ENCODE peak calls at places on chromosome 9, in eight cellular contexts. G is heart left ventricle; Q is hepatocyte; X is SJSA1; Y is brain microvascular endothelial cell; D is CD8-positive, alpha-beta memory T cell; W is lung; O is A549. Z is an unnamed sample.

GRCh38 chr9:4346111-4346510 is 46.2 kb upstream of the GLIS3 start:
- DNase-seq in G (no peak), Q (no peak), X (no peak), Y (no peak), D (no peak), W (no peak), O (no peak), Z (no peak)

GRCh38 chr9:121271368-121272351 is 3.7 kb downstream of the GSN start:
- DNase-seq in G (peak), Q (peak), X (peak), Y (peak), D (no peak), W (peak), O (no peak), Z (no peak)

GRCh38 chr9:14205463-14205862 is 108.5 kb downstream of the NFIB start:
- DNase-seq in G (no peak), Q (no peak), X (peak), Y (peak), D (no peak), W (no peak), O (peak), Z (peak)

GRCh38 chr9:111110805-111111204 is 72.5 kb upstream of the LPAR1 start:
- DNase-seq in G (no peak), Q (no peak), X (no peak), Y (no peak), D (no peak), W (no peak), O (no peak), Z (no peak)

GRCh38 chr9:112224401-112225289 is 49.5 kb upstream of the SUSD1 start:
- DNase-seq in G (no peak), Q (no peak), X (peak), Y (peak), D (no peak), W (no peak), O (no peak), Z (no peak)

GRCh38 chr9:109997682-109998081 is 210.3 kb downstream of the C9orf152 start:
- DNase-seq in G (no peak), Q (no peak), X (no peak), Y (no peak), D (no peak), W (no peak), O (no peak), Z (no peak)

GRCh38 chr9:127769985-127770904 is 8.2 kb downstream of the SH2D3C start:
- DNase-seq in G (peak), Q (no peak), X (no peak), Y (no peak), D (no peak), W (no peak), O (no peak), Z (no peak)

GRCh38 chr9:2420488-2421056 is 201.0 kb upstream of the VLDLR start:
- DNase-seq in G (no peak), Q (no peak), X (no peak), Y (no peak), D (no peak), W (no peak), O (no peak), Z (no peak)

GRCh38 chr9:99680191-99680590 is 141.5 kb upstream of the NR4A3 start:
- DNase-seq in G (no peak), Q (no peak), X (peak), Y (peak), D (no peak), W (no peak), O (no peak), Z (no peak)

DNA sequence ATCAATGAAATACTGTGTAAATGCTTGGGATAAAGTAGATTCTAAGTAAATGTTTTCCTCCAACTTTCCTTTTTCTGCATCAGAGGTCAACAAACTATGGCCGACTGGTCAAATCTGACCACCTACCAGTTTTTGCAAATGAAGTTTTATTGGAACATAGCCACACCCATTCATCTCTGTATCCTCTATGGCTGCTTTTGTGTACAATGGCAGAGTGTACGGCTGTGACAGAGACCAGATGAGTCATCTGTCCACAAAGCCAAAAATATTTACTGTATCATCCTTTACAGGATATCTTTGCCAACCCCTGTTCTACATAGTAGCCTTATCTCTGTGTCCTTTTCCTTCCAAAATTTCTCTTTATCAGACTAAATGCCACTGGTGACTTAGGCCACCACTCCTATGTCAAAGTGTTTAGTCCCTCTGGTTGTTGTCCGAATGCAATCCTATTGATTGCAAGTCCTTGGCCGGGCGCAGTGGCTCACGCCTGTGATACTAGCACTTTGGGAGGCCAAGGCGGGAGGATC is 218.4 kb upstream of the KLF4 start:
- DNase-seq in G (no peak), Q (no peak), X (peak), Y (peak), D (no peak), W (no peak), O (peak), Z (no peak)
- H3K27ac ChIP-seq in G (no peak), Q (peak), X (no peak), Y (peak), D (no peak), W (no peak), O (peak), Z (no peak)

GRCh38 chr9:91771027-91771426 is 179.0 kb downstream of the ROR2 start:
- DNase-seq in G (peak), Q (peak), X (peak), Y (peak), D (no peak), W (peak), O (peak), Z (no peak)

GRCh38 chr9:91771864-91772263 is 178.2 kb downstream of the ROR2 start:
- DNase-seq in G (no peak), Q (no peak), X (no peak), Y (no peak), D (no peak), W (no peak), O (no peak), Z (no peak)

GRCh38 chr9:91768507-91768906 is 181.5 kb downstream of the ROR2 start:
- DNase-seq in G (no peak), Q (no peak), X (no peak), Y (no peak), D (no peak), W (no peak), O (no peak), Z (no peak)

GRCh38 chr9:91770229-91770628 is 179.8 kb downstream of the ROR2 start:
- DNase-seq in G (no peak), Q (no peak), X (no peak), Y (no peak), D (no peak), W (no peak), O (no peak), Z (no peak)

DNA sequence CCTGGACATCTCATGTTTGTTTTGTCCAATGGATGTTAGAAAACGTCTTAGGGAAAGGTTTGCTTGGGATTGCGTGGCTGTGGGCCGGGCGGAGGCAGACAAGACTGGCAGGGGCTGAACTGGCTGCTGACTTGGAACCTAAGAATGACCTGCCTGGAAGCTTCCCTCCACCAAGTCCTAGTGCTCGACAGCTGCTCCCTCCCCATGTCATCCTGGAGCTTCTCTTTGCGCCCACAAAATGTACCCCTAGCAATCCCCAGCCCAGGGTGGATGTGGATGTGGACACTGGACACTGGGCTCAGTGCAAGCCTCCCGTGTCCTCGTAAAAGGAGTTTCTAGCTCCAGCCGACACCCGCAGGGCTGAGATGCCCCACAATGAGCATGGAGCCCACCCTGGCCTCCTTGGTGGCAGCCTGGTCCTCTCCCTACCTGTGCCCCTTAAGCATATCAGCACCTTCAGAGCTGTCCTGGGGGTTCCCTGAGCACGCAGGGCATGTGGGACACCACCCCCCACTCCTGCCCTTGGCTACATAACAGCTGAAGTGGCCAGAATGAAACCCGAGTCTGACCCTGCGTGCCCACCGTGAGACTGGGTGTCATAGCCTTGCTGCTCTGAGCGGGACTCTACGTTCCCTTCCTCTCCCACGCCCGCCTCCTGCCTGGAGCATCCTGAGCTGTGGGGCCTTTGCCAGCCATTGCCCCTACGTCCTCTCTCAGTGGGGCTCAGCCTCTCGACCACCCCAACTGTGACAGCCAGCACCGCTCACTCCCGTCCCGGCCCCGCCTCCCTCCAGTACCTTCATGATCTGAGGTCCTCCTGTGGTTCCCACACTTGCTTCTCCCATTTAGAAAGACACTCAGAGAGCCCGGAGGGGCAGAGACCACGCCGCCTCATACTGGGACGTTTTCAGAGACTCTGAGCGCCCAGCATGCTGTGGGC is 180.8 kb downstream of the ROR2 start:
- DNase-seq in G (no peak), Q (no peak), X (no peak), Y (no peak), D (no peak), W (no peak), O (no peak), Z (no peak)
- H3K27ac ChIP-seq in G (no peak), Q (no peak), X (no peak), Y (no peak), D (no peak), W (no peak), O (no peak), Z (no peak)

DNA sequence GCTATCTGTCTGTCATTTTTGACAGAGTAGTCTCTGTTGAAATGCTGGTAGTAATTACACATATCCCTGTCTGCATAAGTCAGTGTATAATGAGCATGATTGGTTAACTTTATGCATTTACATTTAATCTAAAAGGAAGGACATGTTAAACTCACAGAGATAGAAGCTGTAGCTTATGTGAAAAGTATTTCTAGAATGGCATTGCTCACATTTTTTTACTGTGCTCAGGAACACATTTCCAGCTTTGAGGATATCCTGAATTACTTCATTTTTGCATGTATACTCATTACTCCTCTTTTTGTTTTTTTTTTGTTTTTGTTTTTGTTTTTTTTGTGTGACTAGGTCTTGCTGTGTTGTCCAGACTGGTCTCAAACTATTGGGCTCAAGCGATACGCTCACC is 386.0 kb downstream of the KDM4C start:
- DNase-seq in G (no peak), Q (no peak), X (no peak), Y (no peak), D (no peak), W (no peak), O (no peak), Z (no peak)
- H3K27ac ChIP-seq in G (no peak), Q (no peak), X (no peak), Y (no peak), D (no peak), W (peak), O (no peak), Z (no peak)

DNA sequence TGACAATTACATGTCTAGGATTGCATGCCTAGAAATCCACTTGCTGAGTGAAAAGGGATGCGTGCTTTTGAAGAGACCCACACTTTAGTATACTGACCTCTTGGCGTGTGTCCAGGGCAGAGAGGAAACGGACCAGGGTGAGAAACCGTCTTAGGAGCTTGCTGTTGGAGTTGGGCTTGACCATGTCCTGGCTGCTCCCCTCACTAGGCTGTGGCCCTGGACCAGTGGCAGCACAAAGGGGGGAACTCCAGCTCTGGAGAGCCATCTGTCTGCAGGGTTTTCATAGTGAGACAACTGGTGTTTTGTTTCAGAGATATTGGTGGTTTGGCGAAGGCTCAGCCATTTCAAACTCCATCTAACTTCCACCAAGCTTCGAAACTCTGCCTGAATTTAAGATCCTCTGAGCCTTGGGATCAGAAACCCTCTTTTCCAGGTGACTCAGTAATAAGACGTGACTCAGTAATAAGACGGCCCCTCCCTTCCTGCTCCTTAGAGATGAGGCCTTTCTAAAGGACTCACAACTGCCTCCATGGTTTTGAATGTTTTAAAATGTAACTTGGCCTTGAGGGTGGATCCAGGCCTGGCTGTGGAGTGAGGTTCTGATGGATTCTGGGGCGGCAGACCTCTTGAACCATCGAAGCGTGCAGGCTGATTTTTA is 165.8 kb downstream of the MELK start:
- DNase-seq in G (no peak), Q (no peak), X (no peak), Y (no peak), D (no peak), W (no peak), O (peak), Z (peak)
- H3K27ac ChIP-seq in G (no peak), Q (no peak), X (no peak), Y (no peak), D (no peak), W (no peak), O (no peak), Z (peak)

DNA sequence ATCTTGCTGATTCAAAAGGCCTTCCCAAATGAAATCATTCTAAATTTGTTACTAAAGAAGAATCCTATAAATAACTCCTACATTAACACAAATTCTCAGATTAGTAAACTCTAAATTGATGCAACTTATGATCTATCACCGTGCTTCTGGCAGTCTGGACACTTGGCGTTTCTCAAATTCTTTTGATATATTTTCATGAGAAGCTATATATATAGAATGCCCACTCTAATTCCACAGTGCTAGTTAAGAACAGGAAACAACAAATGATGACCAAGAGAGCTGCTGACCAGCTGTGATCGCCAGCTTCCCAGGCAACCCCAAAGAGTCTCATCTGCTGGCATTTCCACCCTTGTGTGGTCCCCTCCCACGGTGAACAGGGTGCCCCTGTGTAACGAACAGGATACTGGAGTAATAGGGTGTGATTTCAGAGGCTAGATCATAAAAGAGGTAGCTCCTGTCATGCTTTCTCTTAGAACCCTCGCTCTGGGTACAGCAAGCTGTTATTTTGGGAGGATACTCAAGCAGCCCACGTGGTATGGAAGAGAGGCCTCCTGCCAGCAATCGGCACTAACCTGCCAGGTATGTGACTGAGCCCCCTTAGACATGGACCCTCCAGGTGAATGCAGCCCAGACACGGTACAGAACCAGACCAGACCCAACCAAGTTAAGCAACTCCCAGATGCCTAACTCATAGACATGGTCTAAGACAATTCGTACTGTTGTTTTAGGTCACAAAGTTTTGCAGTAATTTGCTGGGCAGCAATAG is 64.7 kb downstream of the CDC14B start:
- DNase-seq in G (no peak), Q (no peak), X (peak), Y (peak), D (no peak), W (no peak), O (no peak), Z (no peak)
- H3K27ac ChIP-seq in G (no peak), Q (no peak), X (peak), Y (peak), D (no peak), W (no peak), O (no peak), Z (no peak)

GRCh38 chr9:20621553-20622329 is 558 bp downstream of the MLLT3 start:
- DNase-seq in G (peak), Q (peak), X (no peak), Y (peak), D (peak), W (peak), O (peak), Z (no peak)

GRCh38 chr9:20620658-20621552 is 1.4 kb downstream of the MLLT3 start:
- DNase-seq in G (peak), Q (peak), X (peak), Y (peak), D (peak), W (peak), O (peak), Z (no peak)

GRCh38 chr9:20618361-20618799 is 3.9 kb downstream of the MLLT3 start:
- DNase-seq in G (peak), Q (peak), X (peak), Y (peak), D (no peak), W (peak), O (peak), Z (peak)

GRCh38 chr9:20616808-20617207 is 5.5 kb downstream of the MLLT3 start:
- DNase-seq in G (no peak), Q (no peak), X (no peak), Y (no peak), D (no peak), W (no peak), O (no peak), Z (no peak)

DNA sequence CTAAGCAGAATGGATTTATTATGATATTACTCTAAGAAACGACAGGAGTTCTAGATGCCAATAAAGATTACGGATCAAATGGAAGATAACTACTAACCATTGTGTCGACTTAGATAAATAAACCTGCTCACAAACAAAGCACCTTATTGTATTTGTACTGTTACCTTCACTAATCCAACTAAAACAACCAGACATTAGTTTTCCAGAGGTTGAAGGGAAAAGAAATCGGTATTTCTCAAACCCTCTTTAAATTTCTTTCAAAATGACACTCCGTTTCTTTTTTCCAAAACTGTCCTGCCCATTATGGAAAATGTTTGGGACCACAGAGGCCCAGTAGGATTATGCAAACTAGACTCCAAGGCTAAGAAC is 2.8 kb downstream of the MLLT3 start:
- DNase-seq in G (no peak), Q (no peak), X (peak), Y (no peak), D (no peak), W (no peak), O (no peak), Z (no peak)
- H3K27ac ChIP-seq in G (peak), Q (peak), X (peak), Y (no peak), D (no peak), W (no peak), O (peak), Z (peak)

GRCh38 chr9:136996361-136997281 is at the start of gene CLIC3:
- DNase-seq in G (no peak), Q (peak), X (no peak), Y (no peak), D (peak), W (peak), O (peak), Z (no peak)

GRCh38 chr9:136995772-136996308 is 528 bp downstream of the CLIC3 start:
- DNase-seq in G (peak), Q (no peak), X (no peak), Y (no peak), D (no peak), W (peak), O (no peak), Z (no peak)

GRCh38 chr9:136994180-136994884 is 2.0 kb downstream of the CLIC3 start:
- DNase-seq in G (no peak), Q (no peak), X (no peak), Y (no peak), D (no peak), W (no peak), O (no peak), Z (no peak)

GRCh38 chr9:136995370-136995769 is 998 bp downstream of the CLIC3 start:
- DNase-seq in G (no peak), Q (no peak), X (no peak), Y (no peak), D (no peak), W (no peak), O (no peak), Z (no peak)

GRCh38 chr9:136994885-136995224 is 1.5 kb downstream of the CLIC3 start:
- DNase-seq in G (no peak), Q (no peak), X (no peak), Y (no peak), D (no peak), W (no peak), O (no peak), Z (no peak)
- H3K27ac ChIP-seq in G (peak), Q (no peak), X (no peak), Y (no peak), D (no peak), W (no peak), O (no peak), Z (no peak)

Z was measured in epithelial cell of prostate.